ENCODE peak calls at places on chromosomes 16 and 17, in five cellular contexts. Z is thoracic aorta, C is mammary epithelial cell, R is tibial artery, F is epithelial cell of esophagus. D is an unnamed sample.

GRCh38 chr16:79776243-79776884 is 175.8 kb upstream of the MAF start:
- DNase-seq in R (no peak), Z (no peak), C (peak; percentile 41), F (peak; percentile 59), D (no peak)

GRCh38 chr16:81265658-81266451 is 27.4 kb downstream of the BCO1 start:
- DNase-seq in F (no peak), Z (no peak), R (peak; percentile 79), C (no peak), D (no peak)

GRCh38 chr17:35560703-35561102 is at the start of gene SLFN14:
- DNase-seq in Z (no peak), R (no peak), F (no peak), C (no peak), D (no peak)

GRCh38 chr17:34122529-34122928 is 132.6 kb upstream of the CCL2 start:
- DNase-seq in F (no peak), Z (no peak), R (no peak), C (no peak), D (no peak)

GRCh38 chr17:81057079-81057730 is 22.3 kb downstream of the BAIAP2 start:
- DNase-seq in R (no peak), C (peak; percentile 83), Z (no peak), F (peak; percentile 84), D (peak; percentile 82)

GRCh38 chr17:53142890-53143289 is 679.8 kb upstream of the KIF2B start:
- DNase-seq in C (no peak), Z (no peak), F (no peak), R (no peak), D (no peak)

GRCh38 chr16:28317040-28317880 is 24.9 kb downstream of the SBK1 start:
- DNase-seq in Z (no peak), R (no peak), F (peak; percentile 62), C (peak; percentile 17), D (peak; percentile 80)

GRCh38 chr17:19389386-19389785 is 2.4 kb upstream of the MFAP4 start:
- DNase-seq in R (peak; percentile 66), C (no peak), Z (no peak), F (no peak), D (no peak)

GRCh38 chr16:2813661-2814288 is 3.3 kb upstream of the PRSS21 start:
- DNase-seq in R (no peak), C (no peak), F (no peak), Z (no peak), D (no peak)

GRCh38 chr17:37701424-37702020 is 43.3 kb downstream of the HNF1B start:
- DNase-seq in R (no peak), C (no peak), F (peak; percentile 34), Z (no peak), D (peak; percentile 93)

GRCh38 chr16:86929149-86929871 is 351.0 kb downstream of the FOXL1 start:
- DNase-seq in R (peak; percentile 73), Z (peak; percentile 29), C (peak; percentile 54), F (peak; percentile 73), D (no peak)

DNA sequence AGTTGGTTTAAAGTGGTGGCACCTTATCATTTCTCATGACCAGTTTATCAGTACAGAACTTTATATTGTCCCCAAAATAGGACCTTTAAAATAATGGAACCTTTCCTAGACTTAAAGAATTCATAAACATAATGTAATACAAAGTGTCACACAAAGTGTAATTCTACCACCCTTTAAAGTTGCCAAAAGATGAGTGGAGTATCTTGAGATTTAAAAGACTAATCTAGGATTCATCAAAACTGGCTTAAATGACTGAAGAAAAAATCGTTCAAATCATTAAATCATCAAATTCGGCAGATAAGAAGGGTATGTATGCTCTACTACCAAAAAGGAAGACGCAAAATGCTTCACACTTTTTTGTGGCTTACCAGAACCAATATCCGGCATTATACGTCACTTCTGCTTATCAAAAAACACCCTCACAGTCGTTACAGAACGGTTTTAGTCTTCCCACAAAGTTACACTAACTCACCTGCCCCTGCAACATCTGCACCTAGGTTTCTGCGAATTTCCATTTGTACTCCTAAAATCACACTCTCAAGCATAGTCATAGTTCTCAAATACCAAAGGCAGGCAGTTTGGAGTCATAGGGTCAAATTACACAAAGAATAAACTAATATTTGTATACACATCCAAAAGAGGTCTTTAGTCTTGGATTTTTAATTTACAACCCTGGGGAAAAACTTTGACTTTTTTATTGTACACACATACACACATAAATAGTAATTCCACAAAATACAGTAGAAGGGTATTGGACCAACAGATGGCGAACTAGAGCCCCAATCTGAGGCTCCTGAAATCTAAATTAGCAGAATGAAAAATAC is 1.4 kb upstream of the KANSL1 start:
- DNase-seq in R (no peak), C (no peak), F (peak; percentile 53), Z (no peak), D (peak; percentile 65)
- TF ChIP-seq CTCF in R (peak; percentile 25), C (peak; percentile 47), F (peak; percentile 71), Z (peak; percentile 17), D (peak; percentile 86)

DNA sequence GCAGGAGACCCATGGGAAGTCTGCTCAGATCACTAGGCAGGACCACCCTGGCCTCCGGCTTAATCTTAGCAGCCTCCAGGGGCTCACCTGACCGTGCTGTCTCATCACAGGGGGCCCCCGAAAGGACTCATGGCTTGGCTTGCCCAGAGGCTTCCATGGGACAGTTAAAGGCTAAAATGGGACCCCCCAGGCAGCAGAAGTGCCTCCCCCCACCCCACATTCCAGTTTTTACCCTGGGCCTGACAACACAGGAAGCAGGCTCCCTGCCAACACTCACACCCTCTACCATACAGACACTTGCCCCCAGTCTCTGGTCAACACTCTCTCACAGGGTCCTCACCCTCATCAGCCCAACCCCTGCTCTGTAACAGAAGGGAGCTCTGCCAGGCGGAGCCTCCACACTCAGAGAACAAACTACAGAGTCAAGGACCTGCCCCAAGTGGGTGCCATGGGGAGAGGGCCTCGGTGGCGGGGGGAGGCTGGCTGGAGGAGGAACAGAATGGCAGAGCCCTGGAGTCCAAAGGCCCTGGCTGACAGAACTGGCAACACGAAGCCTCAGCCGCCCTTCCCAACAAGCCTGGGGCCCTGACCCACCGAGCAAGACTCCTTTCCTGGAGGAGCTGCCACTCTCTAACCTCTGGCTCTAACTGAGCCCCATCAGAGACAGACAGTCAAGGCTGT is 486 bp downstream of the ITGAE start:
- DNase-seq in R (no peak), C (no peak), F (no peak), Z (no peak), D (no peak)
- TF ChIP-seq CTCF in R (no peak), C (no peak), F (no peak), Z (no peak), D (no peak)

DNA sequence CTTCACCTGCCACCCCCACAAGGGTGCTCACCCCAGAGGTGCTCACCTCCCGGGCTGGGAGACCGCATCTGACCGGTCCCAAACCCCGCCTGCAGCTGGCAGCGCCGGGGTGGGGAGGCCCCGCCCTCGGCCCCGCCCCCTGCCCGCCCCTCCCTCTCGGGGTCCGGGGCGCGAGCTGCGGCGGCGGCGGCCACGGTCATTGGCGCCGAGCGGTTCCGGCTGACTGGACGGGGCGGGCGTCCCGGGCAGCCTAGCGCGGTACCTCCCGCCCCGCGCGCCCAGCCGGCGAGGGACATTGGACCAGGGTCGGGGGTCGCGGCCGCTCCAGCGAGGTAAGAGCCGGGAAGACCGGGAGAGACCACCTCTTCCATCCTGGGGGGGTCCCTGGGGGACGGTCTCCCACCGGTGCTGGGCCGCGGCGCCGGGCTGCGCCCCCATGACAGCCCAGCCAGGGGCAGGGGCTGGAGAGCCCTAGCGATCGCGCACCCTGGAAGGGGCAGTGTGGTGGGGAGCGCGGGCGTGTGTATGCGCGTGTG is at the start of gene CACNG5:
- DNase-seq in F (no peak), R (peak; percentile 40), Z (no peak), C (no peak), D (no peak)
- TF ChIP-seq CTCF in F (no peak), R (no peak), Z (no peak), C (no peak), D (no peak)

DNA sequence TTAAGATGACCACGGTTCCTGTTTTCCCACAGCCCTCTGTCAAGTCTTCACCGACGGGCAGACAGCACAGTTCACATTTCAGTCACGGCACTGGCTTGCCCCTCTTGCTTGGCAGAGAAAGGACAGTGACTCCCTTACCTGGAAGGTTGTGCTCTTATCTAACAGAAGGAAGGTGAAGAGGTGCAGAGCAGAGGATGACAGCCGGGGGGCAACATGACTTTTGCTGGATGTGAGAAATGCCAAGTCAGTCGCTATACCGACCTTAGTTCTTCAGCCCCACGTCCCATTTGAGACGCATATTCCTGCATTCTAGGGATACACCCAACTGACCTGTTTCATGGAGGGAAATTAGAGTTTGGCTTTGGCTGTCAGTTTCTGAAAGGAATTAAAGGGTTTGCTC is 492.3 kb downstream of the NPIPA7 start:
- DNase-seq in Z (no peak), F (no peak), R (no peak), C (no peak), D (no peak)
- TF ChIP-seq CTCF in Z (no peak), F (no peak), R (no peak), C (no peak), D (no peak)

DNA sequence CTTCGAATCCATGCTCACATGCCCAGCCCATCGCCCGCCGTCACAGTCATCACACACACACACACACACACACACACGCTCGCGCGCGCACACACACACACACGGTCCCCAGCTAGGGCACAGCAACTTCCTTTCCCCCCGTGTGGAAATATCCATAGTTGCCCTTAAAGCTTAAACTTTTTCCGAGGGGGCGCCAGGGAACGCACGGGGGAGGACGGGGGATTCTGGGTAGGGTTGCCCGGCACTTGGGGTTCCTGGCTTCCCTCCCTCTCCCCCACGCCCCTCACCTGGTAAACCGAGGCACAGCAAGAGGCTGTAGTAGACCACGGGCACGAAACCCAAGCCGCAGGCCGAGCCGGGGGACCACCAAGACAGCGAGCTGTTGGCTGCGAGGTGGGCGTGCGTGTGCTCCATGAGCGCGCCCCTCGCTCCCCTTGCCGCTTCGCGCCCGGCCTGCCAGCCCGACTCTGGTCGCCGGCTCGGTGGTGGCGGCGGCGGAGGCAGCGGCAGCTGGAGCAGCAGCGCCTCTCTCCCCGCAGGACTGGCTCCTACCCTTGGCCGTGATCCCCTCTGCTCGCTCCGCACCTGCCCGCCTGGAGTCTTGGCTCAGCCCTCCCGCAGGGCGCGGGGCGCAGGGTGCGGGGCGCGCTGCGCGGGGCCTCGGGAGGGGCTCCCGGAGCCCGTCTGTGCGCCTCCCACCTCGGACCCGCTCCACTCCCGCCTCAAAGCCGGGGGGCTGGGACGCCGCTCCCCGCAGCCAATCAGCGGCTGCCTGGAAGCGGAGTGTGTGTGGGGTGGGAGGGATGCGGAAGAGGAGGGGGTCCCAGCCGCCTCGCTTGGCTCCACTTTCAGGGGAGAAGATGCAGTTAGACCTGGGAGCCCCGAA is at the start of gene GPR139:
- DNase-seq in C (no peak), F (no peak), R (no peak), Z (no peak), D (no peak)
- TF ChIP-seq CTCF in C (no peak), F (no peak), R (no peak), Z (no peak), D (no peak)

GRCh38 chr16:54928016-54928356 is 2.7 kb upstream of the IRX5 start:
- DNase-seq in C (peak; percentile 49), F (peak; percentile 43), R (no peak), Z (no peak), D (peak; percentile 35)

GRCh38 chr16:54929090-54930033 is 1.3 kb upstream of the IRX5 start:
- DNase-seq in F (peak; percentile 99), Z (peak; percentile 98), R (peak; percentile 100), C (peak; percentile 99), D (peak; percentile 100)

GRCh38 chr16:54930034-54930938 is at the start of gene IRX5:
- DNase-seq in C (peak; percentile 97), R (peak; percentile 96), F (peak; percentile 99), Z (peak; percentile 71), D (peak; percentile 94)

GRCh38 chr16:54927125-54928015 is 3.3 kb upstream of the IRX5 start:
- DNase-seq in R (no peak), F (peak; percentile 59), Z (no peak), C (peak; percentile 25), D (no peak)

GRCh38 chr16:54928421-54929089 is 2.1 kb upstream of the IRX5 start:
- DNase-seq in Z (no peak), R (peak; percentile 87), C (peak; percentile 58), F (peak; percentile 61), D (peak; percentile 69)
- TF ChIP-seq CTCF in Z (no peak), R (no peak), C (no peak), F (no peak), D (no peak)